ENCODE peak calls at places on chromosomes 7 and 10, in ten cellular contexts. Z is stimulated activated CD4-positive, alpha-beta T cell treated with anti-CD3 and anti-CD28 coated beads, Interleukin-1b, Interleukin-23, amount 100 ng/mL, for 48 hours; H is effector memory CD8-positive, alpha-beta T cell; C is T-helper 9 cell; G is putamen; O is cardiac fibroblast; X is H54; V is Calu3; S is substantia nigra; T is GOT3. E is an unnamed sample.

GRCh38 chr7:148485618-148486017 is 104.9 kb upstream of the C7orf33 start:
- DNase-seq in Z (no peak), H (no peak), C (no peak), G (no peak), O (no peak), X (no peak), V (no peak), S (no peak), T (no peak), E (no peak)

GRCh38 chr7:157576415-157576814 is 239.6 kb downstream of the DNAJB6 start:
- DNase-seq in Z (peak; percentile 68), H (peak; percentile 37), C (peak; percentile 21), G (no peak), O (no peak), X (no peak), V (no peak), S (no peak), T (no peak), E (peak; percentile 62)

GRCh38 chr10:93357680-93358079 is 124.5 kb downstream of the MYOF start:
- DNase-seq in Z (no peak), H (no peak), C (no peak), G (no peak), O (peak; percentile 57), X (no peak), V (peak; percentile 7), S (no peak), T (no peak), E (no peak)

GRCh38 chr7:110157631-110158362 is 933.1 kb upstream of the LRRN3 start:
- DNase-seq in Z (no peak), H (no peak), C (no peak), G (no peak), O (no peak), X (no peak), V (no peak), S (no peak), T (no peak), E (no peak)

GRCh38 chr10:70864940-70865339 is 23.4 kb downstream of the PCBD1 start:
- DNase-seq in Z (no peak), H (no peak), C (no peak), G (no peak), O (no peak), X (no peak), V (no peak), S (no peak), T (no peak), E (no peak)

GRCh38 chr10:11003739-11004515 is 13.7 kb upstream of the CELF2 start:
- DNase-seq in Z (no peak), H (no peak), C (no peak), G (no peak), O (no peak), X (no peak), V (no peak), S (no peak), T (no peak), E (no peak)

GRCh38 chr7:92335574-92335973 is 89.8 kb downstream of the ANKIB1 start:
- DNase-seq in Z (no peak), H (no peak), C (no peak), G (no peak), O (no peak), X (no peak), V (no peak), S (no peak), T (no peak), E (no peak)

GRCh38 chr10:27448926-27449325 is 55.2 kb upstream of the RAB18 start:
- DNase-seq in Z (no peak), H (no peak), C (no peak), G (no peak), O (no peak), X (peak; percentile 47), V (no peak), S (no peak), T (no peak), E (no peak)

GRCh38 chr7:110762514-110762913 is 328.4 kb upstream of the LRRN3 start:
- DNase-seq in Z (no peak), H (no peak), C (no peak), G (no peak), O (peak; percentile 22), X (no peak), V (peak; percentile 7), S (no peak), T (no peak), E (no peak)

GRCh38 chr7:127581716-127582115 is 3.7 kb downstream of the GCC1 start:
- DNase-seq in Z (no peak), H (no peak), C (no peak), G (no peak), O (peak; percentile 20), X (no peak), V (no peak), S (no peak), T (no peak), E (no peak)

GRCh38 chr10:59971915-59972314 is 65.6 kb upstream of the CCDC6 start:
- DNase-seq in Z (no peak), H (no peak), C (no peak), G (no peak), O (peak; percentile 66), X (no peak), V (peak; percentile 72), S (no peak), T (no peak), E (no peak)

GRCh38 chr7:128190051-128190640 is 50.9 kb upstream of the LEP start:
- DNase-seq in Z (no peak), H (no peak), C (no peak), G (no peak), O (no peak), X (no peak), V (no peak), S (no peak), T (no peak), E (no peak)

GRCh38 chr7:99106869-99107268 is 37.0 kb downstream of the SMURF1 start:
- DNase-seq in Z (no peak), H (no peak), C (no peak), G (no peak), O (no peak), X (no peak), V (no peak), S (no peak), T (no peak), E (no peak)